ENCODE peak calls at places on chromosome 17, in five cellular contexts. One of them, this sample, is unnamed.

GRCh38 chr17:21019976-21020575 is 22.7 kb downstream of the USP22 start:
- DNase-seq in transverse colon: peak; percentile 39
- DNase-seq in neural progenitor cell: peak; percentile 29
- DNase-seq in lower lobe of right lung: no peak
- DNase-seq in mesendoderm: peak; percentile 53
- DNase-seq in this sample: no peak

GRCh38 chr17:41656249-41657023 is 32.1 kb upstream of the KRT17 start:
- DNase-seq in transverse colon: no peak
- DNase-seq in neural progenitor cell: no peak
- DNase-seq in lower lobe of right lung: no peak
- DNase-seq in mesendoderm: no peak
- DNase-seq in this sample: no peak

GRCh38 chr17:50276588-50277356 is 2.5 kb downstream of the TMEM92 start:
- DNase-seq in transverse colon: no peak
- DNase-seq in neural progenitor cell: no peak
- DNase-seq in lower lobe of right lung: no peak
- DNase-seq in mesendoderm: no peak
- DNase-seq in this sample: no peak

GRCh38 chr17:35160354-35161201 is 13.0 kb downstream of the UNC45B start:
- DNase-seq in transverse colon: no peak
- DNase-seq in neural progenitor cell: no peak
- DNase-seq in lower lobe of right lung: no peak
- DNase-seq in mesendoderm: no peak
- DNase-seq in this sample: no peak

GRCh38 chr17:78602246-78602645 is 25.1 kb upstream of the DNAH17 start:
- DNase-seq in transverse colon: no peak
- DNase-seq in neural progenitor cell: no peak
- DNase-seq in lower lobe of right lung: no peak
- DNase-seq in mesendoderm: no peak
- DNase-seq in this sample: no peak

GRCh38 chr17:68033636-68034451 is 1.7 kb upstream of the KPNA2 start:
- DNase-seq in transverse colon: no peak
- DNase-seq in neural progenitor cell: peak; percentile 93
- DNase-seq in lower lobe of right lung: no peak
- DNase-seq in mesendoderm: peak; percentile 99
- DNase-seq in this sample: no peak

GRCh38 chr17:27244481-27245223 is 49.3 kb upstream of the WSB1 start:
- DNase-seq in transverse colon: peak; percentile 41
- DNase-seq in neural progenitor cell: peak; percentile 33
- DNase-seq in lower lobe of right lung: peak; percentile 80
- DNase-seq in mesendoderm: peak; percentile 45
- DNase-seq in this sample: peak; percentile 87

GRCh38 chr17:7014261-7014994 is 2.0 kb downstream of the RNASEK start:
- DNase-seq in transverse colon: peak; percentile 99
- DNase-seq in neural progenitor cell: peak; percentile 99
- DNase-seq in lower lobe of right lung: peak; percentile 99
- DNase-seq in mesendoderm: peak; percentile 97
- DNase-seq in this sample: peak; percentile 98

GRCh38 chr17:77909236-77909635 is 49.3 kb upstream of the TNRC6C start:
- DNase-seq in transverse colon: no peak
- DNase-seq in neural progenitor cell: peak; percentile 1
- DNase-seq in lower lobe of right lung: no peak
- DNase-seq in mesendoderm: no peak
- DNase-seq in this sample: no peak

GRCh38 chr17:7042507-7043194 is 1.2 kb downstream of the SLC16A11 start:
- DNase-seq in transverse colon: no peak
- DNase-seq in neural progenitor cell: peak; percentile 41
- DNase-seq in lower lobe of right lung: no peak
- DNase-seq in mesendoderm: peak; percentile 53
- DNase-seq in this sample: no peak

DNA sequence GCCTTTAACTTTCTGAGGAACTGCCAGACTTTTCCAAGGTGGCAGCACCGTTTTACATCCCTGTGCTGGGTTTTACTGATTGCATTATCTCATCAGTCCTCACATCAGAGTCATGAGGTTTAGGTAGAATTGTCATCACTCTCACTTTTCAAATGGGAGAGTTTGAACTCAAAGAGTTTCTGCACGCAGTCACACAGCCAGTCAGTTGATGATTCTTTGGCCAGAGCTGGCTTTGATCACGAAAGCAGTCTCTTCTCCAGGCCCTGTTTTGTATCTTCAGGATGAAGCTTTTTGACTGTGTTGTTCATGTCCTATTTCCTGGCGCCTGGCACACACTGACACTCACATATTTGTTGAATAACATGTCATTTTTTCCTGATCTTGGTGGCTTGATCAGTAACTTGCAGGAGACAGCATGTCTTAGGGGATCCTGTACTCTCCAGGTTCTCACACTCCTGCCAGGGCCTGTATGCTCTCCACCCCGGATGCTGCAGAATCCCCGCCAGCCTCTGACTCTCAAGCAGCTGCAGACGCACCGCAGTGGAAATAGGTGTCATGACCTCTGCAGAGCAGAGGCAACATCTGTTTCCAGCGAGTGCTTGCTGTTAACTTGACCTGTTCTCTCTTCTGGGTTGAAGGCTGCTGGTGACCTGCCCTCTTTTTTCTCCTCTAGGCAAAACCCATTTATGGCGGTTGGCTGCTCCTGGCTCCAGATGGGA is 32.9 kb downstream of the MPRIP start:
- DNase-seq in transverse colon: no peak
- DNase-seq in neural progenitor cell: no peak
- DNase-seq in lower lobe of right lung: peak; percentile 47
- DNase-seq in mesendoderm: no peak
- DNase-seq in this sample: no peak
- H3K4me1 ChIP-seq in transverse colon: peaks cover 83% of the 10 kb centered on the region
- H3K4me1 ChIP-seq in neural progenitor cell: peaks cover 18% of the 10 kb centered on the region
- H3K4me1 ChIP-seq in lower lobe of right lung: peaks cover 87% of the 10 kb centered on the region
- H3K4me1 ChIP-seq in mesendoderm: peaks cover 2% of the 10 kb centered on the region
- H3K4me1 ChIP-seq in this sample: peaks cover 86% of the 10 kb centered on the region

GRCh38 chr17:79887451-79887991 is 48.3 kb upstream of the CBX4 start:
- DNase-seq in transverse colon: no peak
- DNase-seq in neural progenitor cell: no peak
- DNase-seq in lower lobe of right lung: no peak
- DNase-seq in mesendoderm: peak; percentile 40
- DNase-seq in this sample: no peak

GRCh38 chr17:79891113-79891730 is 52.0 kb upstream of the CBX4 start:
- DNase-seq in transverse colon: no peak
- DNase-seq in neural progenitor cell: no peak
- DNase-seq in lower lobe of right lung: no peak
- DNase-seq in mesendoderm: no peak
- DNase-seq in this sample: no peak

GRCh38 chr17:79888009-79888540 is 48.8 kb upstream of the CBX4 start:
- DNase-seq in transverse colon: no peak
- DNase-seq in neural progenitor cell: no peak
- DNase-seq in lower lobe of right lung: no peak
- DNase-seq in mesendoderm: no peak
- DNase-seq in this sample: no peak

GRCh38 chr17:79890706-79891105 is 51.5 kb upstream of the CBX4 start:
- DNase-seq in transverse colon: no peak
- DNase-seq in neural progenitor cell: no peak
- DNase-seq in lower lobe of right lung: no peak
- DNase-seq in mesendoderm: no peak
- DNase-seq in this sample: no peak

GRCh38 chr17:79888811-79889634 is 49.8 kb upstream of the CBX4 start:
- DNase-seq in transverse colon: no peak
- DNase-seq in neural progenitor cell: no peak
- DNase-seq in lower lobe of right lung: no peak
- DNase-seq in mesendoderm: no peak
- DNase-seq in this sample: no peak
- H3K27ac ChIP-seq in transverse colon: no peak overlapping the region
- H3K27ac ChIP-seq in neural progenitor cell: no peak overlapping the region
- H3K27ac ChIP-seq in lower lobe of right lung: no peak overlapping the region
- H3K27ac ChIP-seq in mesendoderm: no peak overlapping the region
- H3K27ac ChIP-seq in this sample: no peak overlapping the region

GRCh38 chr17:47694818-47695663 is 1.1 kb downstream of the TBKBP1 start:
- DNase-seq in transverse colon: peak; percentile 61
- DNase-seq in neural progenitor cell: peak; percentile 45
- DNase-seq in lower lobe of right lung: peak; percentile 84
- DNase-seq in mesendoderm: peak; percentile 65
- DNase-seq in this sample: peak; percentile 76

GRCh38 chr17:47692895-47693666 is 880 bp upstream of the TBKBP1 start:
- DNase-seq in transverse colon: no peak
- DNase-seq in neural progenitor cell: no peak
- DNase-seq in lower lobe of right lung: no peak
- DNase-seq in mesendoderm: peak; percentile 68
- DNase-seq in this sample: no peak

GRCh38 chr17:47692137-47692894 is 1.6 kb upstream of the TBKBP1 start:
- DNase-seq in transverse colon: no peak
- DNase-seq in neural progenitor cell: no peak
- DNase-seq in lower lobe of right lung: no peak
- DNase-seq in mesendoderm: no peak
- DNase-seq in this sample: no peak

GRCh38 chr17:47694018-47694817 is at the start of gene TBKBP1:
- DNase-seq in transverse colon: peak; percentile 43
- DNase-seq in neural progenitor cell: peak; percentile 94
- DNase-seq in lower lobe of right lung: peak; percentile 66
- DNase-seq in mesendoderm: peak; percentile 94
- DNase-seq in this sample: no peak

GRCh38 chr17:47693667-47694017 is 319 bp upstream of the TBKBP1 start:
- DNase-seq in transverse colon: no peak
- DNase-seq in neural progenitor cell: no peak
- DNase-seq in lower lobe of right lung: no peak
- DNase-seq in mesendoderm: no peak
- DNase-seq in this sample: no peak
- H3K4me1 ChIP-seq in transverse colon: peaks cover 32% of the 10 kb centered on the region
- H3K4me1 ChIP-seq in neural progenitor cell: peaks cover 10% of the 10 kb centered on the region
- H3K4me1 ChIP-seq in lower lobe of right lung: peaks cover 30% of the 10 kb centered on the region
- H3K4me1 ChIP-seq in mesendoderm: peaks cover 9% of the 10 kb centered on the region
- H3K4me1 ChIP-seq in this sample: peaks cover 33% of the 10 kb centered on the region

GRCh38 chr17:76241776-76242175 is 1.5 kb upstream of the RNF157 start:
- DNase-seq in transverse colon: no peak
- DNase-seq in neural progenitor cell: no peak
- DNase-seq in lower lobe of right lung: no peak
- DNase-seq in mesendoderm: no peak
- DNase-seq in this sample: no peak
- H3K27ac ChIP-seq in transverse colon: peak overlapping the region; percentile 84
- H3K27ac ChIP-seq in neural progenitor cell: no peak overlapping the region
- H3K27ac ChIP-seq in lower lobe of right lung: no peak overlapping the region
- H3K27ac ChIP-seq in mesendoderm: no peak overlapping the region
- H3K27ac ChIP-seq in this sample: no peak overlapping the region

GRCh38 chr17:57653279-57653678 is 91.8 kb downstream of the CCDC182 start:
- DNase-seq in transverse colon: no peak
- DNase-seq in neural progenitor cell: no peak
- DNase-seq in lower lobe of right lung: no peak
- DNase-seq in mesendoderm: no peak
- DNase-seq in this sample: no peak
- H3K4me1 ChIP-seq in transverse colon: no peaks in the 10 kb centered on the region
- H3K4me1 ChIP-seq in neural progenitor cell: peaks cover 18% of the 10 kb centered on the region
- H3K4me1 ChIP-seq in lower lobe of right lung: no peaks in the 10 kb centered on the region
- H3K4me1 ChIP-seq in mesendoderm: peaks cover 13% of the 10 kb centered on the region
- H3K4me1 ChIP-seq in this sample: no peaks in the 10 kb centered on the region

GRCh38 chr17:81413497-81414135 is 18.4 kb downstream of the BAHCC1 start:
- DNase-seq in transverse colon: no peak
- DNase-seq in neural progenitor cell: no peak
- DNase-seq in lower lobe of right lung: no peak
- DNase-seq in mesendoderm: no peak
- DNase-seq in this sample: no peak
- H3K27ac ChIP-seq in transverse colon: no peak overlapping the region
- H3K27ac ChIP-seq in neural progenitor cell: no peak overlapping the region
- H3K27ac ChIP-seq in lower lobe of right lung: no peak overlapping the region
- H3K27ac ChIP-seq in mesendoderm: no peak overlapping the region
- H3K27ac ChIP-seq in this sample: no peak overlapping the region

GRCh38 chr17:45225051-45225700 is 3.5 kb downstream of the FMNL1 start:
- DNase-seq in transverse colon: no peak
- DNase-seq in neural progenitor cell: no peak
- DNase-seq in lower lobe of right lung: no peak
- DNase-seq in mesendoderm: no peak
- DNase-seq in this sample: no peak
- H3K4me1 ChIP-seq in transverse colon: peaks cover 48% of the 10 kb centered on the region
- H3K4me1 ChIP-seq in neural progenitor cell: peaks cover 15% of the 10 kb centered on the region
- H3K4me1 ChIP-seq in lower lobe of right lung: peaks cover 71% of the 10 kb centered on the region
- H3K4me1 ChIP-seq in mesendoderm: peaks cover 2% of the 10 kb centered on the region
- H3K4me1 ChIP-seq in this sample: peaks cover 84% of the 10 kb centered on the region

GRCh38 chr17:968812-969766 is 10.5 kb downstream of the NXN start:
- DNase-seq in transverse colon: no peak
- DNase-seq in neural progenitor cell: no peak
- DNase-seq in lower lobe of right lung: no peak
- DNase-seq in mesendoderm: no peak
- DNase-seq in this sample: no peak
- H3K27ac ChIP-seq in transverse colon: peak overlapping the region; percentile 67
- H3K27ac ChIP-seq in neural progenitor cell: no peak overlapping the region
- H3K27ac ChIP-seq in lower lobe of right lung: peak overlapping the region; percentile 54
- H3K27ac ChIP-seq in mesendoderm: no peak overlapping the region
- H3K27ac ChIP-seq in this sample: no peak overlapping the region

GRCh38 chr17:57284583-57284982 is 28.3 kb downstream of the MSI2 start:
- DNase-seq in transverse colon: no peak
- DNase-seq in neural progenitor cell: no peak
- DNase-seq in lower lobe of right lung: no peak
- DNase-seq in mesendoderm: no peak
- DNase-seq in this sample: no peak
- H3K4me1 ChIP-seq in transverse colon: peaks cover 10% of the 10 kb centered on the region
- H3K4me1 ChIP-seq in neural progenitor cell: peaks cover 84% of the 10 kb centered on the region
- H3K4me1 ChIP-seq in lower lobe of right lung: no peaks in the 10 kb centered on the region
- H3K4me1 ChIP-seq in mesendoderm: peaks cover 10% of the 10 kb centered on the region
- H3K4me1 ChIP-seq in this sample: no peaks in the 10 kb centered on the region